ENCODE peak calls at places on chromosomes 3 and 15, in ten cellular contexts. T, O, F, C, Y, X, E, S, G and P are unnamed samples.

GRCh38 chr3:36763850-36764703 is at the start of gene DCLK3:
- DNase-seq in E (no peak), G (peak), X (peak), F (no peak), C (no peak), O (no peak), T (peak), Y (no peak), S (peak), P (no peak)

GRCh38 chr15:71971905-71972304 is 146.0 kb downstream of the MYO9A start:
- DNase-seq in O (no peak), S (no peak), G (no peak), T (no peak), C (no peak), Y (no peak), F (no peak), X (no peak), E (no peak), P (no peak)

GRCh38 chr3:45771831-45772230 is 24.5 kb downstream of the SLC6A20 start:
- DNase-seq in X (no peak), E (no peak), C (no peak), Y (no peak), S (no peak), O (no peak), G (no peak), F (no peak), T (no peak), P (no peak)

GRCh38 chr3:38133557-38134405 is 3.1 kb downstream of the ACAA1 start:
- DNase-seq in E (no peak), T (no peak), X (no peak), O (no peak), F (no peak), S (no peak), C (no peak), Y (no peak), G (no peak), P (no peak)

GRCh38 chr15:26759991-26760390 is 12.9 kb downstream of the GABRB3 start:
- DNase-seq in F (no peak), E (no peak), X (no peak), T (no peak), O (no peak), C (no peak), S (no peak), Y (no peak), G (no peak), P (no peak)

GRCh38 chr15:89761929-89762328 is 10.9 kb upstream of the MESP1 start:
- DNase-seq in S (no peak), X (no peak), G (no peak), Y (no peak), C (no peak), F (no peak), O (no peak), T (no peak), E (no peak), P (no peak)

GRCh38 chr3:121411554-121411953 is 134.2 kb downstream of the POLQ start:
- DNase-seq in O (no peak), S (no peak), C (peak), E (peak), X (no peak), G (no peak), T (no peak), F (no peak), Y (no peak), P (peak)

GRCh38 chr3:8959683-8960082 is 3.6 kb downstream of the RAD18 start:
- DNase-seq in X (no peak), S (no peak), C (no peak), T (no peak), G (no peak), E (no peak), O (no peak), Y (no peak), F (no peak), P (no peak)

GRCh38 chr15:98720036-98720435 is 71.7 kb downstream of the IGF1R start:
- DNase-seq in S (no peak), C (no peak), X (no peak), G (no peak), Y (no peak), F (no peak), O (no peak), T (no peak), E (no peak), P (no peak)

GRCh38 chr3:114144909-114145688 is 33.8 kb downstream of the DRD3 start:
- DNase-seq in T (peak), G (peak), E (peak), Y (no peak), C (peak), F (no peak), X (peak), O (no peak), S (no peak), P (peak)

GRCh38 chr3:150345021-150345538 is 63.0 kb upstream of the TSC22D2 start:
- DNase-seq in O (no peak), X (no peak), C (no peak), F (no peak), S (no peak), G (no peak), Y (no peak), T (no peak), E (peak), P (no peak)

GRCh38 chr15:31304074-31304648 is 22.5 kb upstream of the KLF13 start:
- DNase-seq in Y (no peak), C (no peak), T (no peak), E (no peak), G (no peak), X (no peak), F (no peak), S (no peak), O (no peak), P (no peak)

GRCh38 chr15:69781411-69782125 is 316.1 kb downstream of the TLE3 start:
- DNase-seq in Y (no peak), E (no peak), O (no peak), G (no peak), X (no peak), T (no peak), F (no peak), S (no peak), C (no peak), P (no peak)